ENCODE peak calls at places on chromosomes 4 and X, in eight cellular contexts. Q is PC-3; P is RWPE1; B is activated T-helper 1 cell treated with anti-CD3 and anti-CD28 coated beads, Interleukin-12 subunit alpha, Interleukin-12 subunit beta, Interleukin-2, Interleukin-4 antibody, amounts not matched to agents 30 ng/mL and 10 ng/mL and 1 ng/mL, durations not matched to agents 14 hours and 24 hours and 36 hours; C is cardiac muscle cell; J is epithelial cell of prostate; N is mucosa of gallbladder; F is Calu3. D is an unnamed sample.

GRCh38 chr4:152032722-152033131 is 271.9 kb upstream of the GATB start:
- DNase-seq in Q (peak; percentile 36), P (no peak), B (no peak), C (peak; percentile 34), J (no peak), N (no peak), F (no peak), D (no peak)

GRCh38 chrX:129239371-129239770 is 283.9 kb downstream of the SMARCA1 start:
- DNase-seq in Q (no peak), P (no peak), B (no peak), C (peak; percentile 1), J (no peak), N (no peak), F (no peak), D (no peak)

GRCh38 chr4:70969076-70969475 is 24.4 kb upstream of the DCK start:
- DNase-seq in Q (no peak), P (no peak), B (no peak), C (no peak), J (no peak), N (no peak), F (no peak), D (no peak)

GRCh38 chr4:150582101-150582565 is at the start of gene MAB21L2:
- DNase-seq in Q (no peak), P (no peak), B (no peak), C (no peak), J (no peak), N (no peak), F (no peak), D (no peak)

GRCh38 chr4:148154769-148155168 is 287.4 kb downstream of the NR3C2 start:
- DNase-seq in Q (no peak), P (no peak), B (no peak), C (no peak), J (no peak), N (no peak), F (no peak), D (peak; percentile 61)

GRCh38 chr4:113411496-113411938 is 350.0 kb downstream of the CAMK2D start:
- DNase-seq in Q (peak; percentile 68), P (peak; percentile 39), B (no peak), C (peak; percentile 90), J (peak; percentile 57), N (peak; percentile 76), F (peak; percentile 31), D (peak; percentile 3)

GRCh38 chr4:108644237-108644636 is 6.2 kb upstream of the OSTC start:
- DNase-seq in Q (peak; percentile 47), P (no peak), B (no peak), C (peak; percentile 11), J (no peak), N (no peak), F (no peak), D (no peak)

GRCh38 chrX:13440166-13440565 is 120.3 kb upstream of the ATXN3L start:
- DNase-seq in Q (no peak), P (no peak), B (no peak), C (no peak), J (no peak), N (no peak), F (no peak), D (no peak)

GRCh38 chrX:119654112-119654531 is 38.8 kb downstream of the SEPTIN6 start:
- DNase-seq in Q (no peak), P (no peak), B (no peak), C (peak; percentile 83), J (no peak), N (peak; percentile 24), F (no peak), D (no peak)

GRCh38 chrX:10952619-10953018 is 158.5 kb upstream of the HCCS start:
- DNase-seq in Q (no peak), P (no peak), B (no peak), C (peak; percentile 42), J (no peak), N (no peak), F (no peak), D (no peak)

GRCh38 chr4:186669159-186669720 is 54.4 kb downstream of the FAT1 start:
- DNase-seq in Q (peak; percentile 59), P (peak; percentile 24), B (no peak), C (peak; percentile 82), J (no peak), N (no peak), F (no peak), D (peak; percentile 38)

GRCh38 chr4:54004463-54004862 is 59.9 kb downstream of the CHIC2 start:
- DNase-seq in Q (no peak), P (no peak), B (no peak), C (no peak), J (no peak), N (no peak), F (no peak), D (no peak)

GRCh38 chrX:3655181-3655580 is 58.3 kb downstream of the PRKX start:
- DNase-seq in Q (no peak), P (no peak), B (no peak), C (no peak), J (no peak), N (no peak), F (no peak), D (no peak)

D was measured in small intestine.